ENCODE peak calls at places on chromosomes 2 and 18, in four cellular contexts. One of them, this sample, is unnamed.

GRCh38 chr2:47904903-47905453 is 1.3 kb downstream of the FBXO11 start:
- DNase-seq in psoas muscle: peak; percentile 66
- DNase-seq in testis: peak; percentile 58
- DNase-seq in SJSA1: peak; percentile 39
- DNase-seq in this sample: peak; percentile 43

GRCh38 chr18:66510357-66511027 is 93.4 kb downstream of the CDH19 start:
- DNase-seq in psoas muscle: no peak
- DNase-seq in testis: no peak
- DNase-seq in SJSA1: no peak
- DNase-seq in this sample: no peak

GRCh38 chr2:229695971-229696370 is 18.4 kb downstream of the DNER start:
- DNase-seq in psoas muscle: no peak
- DNase-seq in testis: no peak
- DNase-seq in SJSA1: no peak
- DNase-seq in this sample: no peak

GRCh38 chr2:128271186-128271890 is 47.3 kb downstream of the HS6ST1 start:
- DNase-seq in psoas muscle: peak; percentile 35
- DNase-seq in testis: no peak
- DNase-seq in SJSA1: no peak
- DNase-seq in this sample: no peak

GRCh38 chr2:208047840-208048239 is 22.5 kb upstream of the PLEKHM3 start:
- DNase-seq in psoas muscle: no peak
- DNase-seq in testis: no peak
- DNase-seq in SJSA1: no peak
- DNase-seq in this sample: peak; percentile 62

GRCh38 chr2:152682663-152683062 is 34.6 kb downstream of the PRPF40A start:
- DNase-seq in psoas muscle: no peak
- DNase-seq in testis: no peak
- DNase-seq in SJSA1: no peak
- DNase-seq in this sample: no peak

GRCh38 chr2:215744514-215744913 is 268.8 kb downstream of the MREG start:
- DNase-seq in psoas muscle: no peak
- DNase-seq in testis: no peak
- DNase-seq in SJSA1: no peak
- DNase-seq in this sample: no peak

GRCh38 chr2:26001743-26002341 is 19.5 kb upstream of the KIF3C start:
- DNase-seq in psoas muscle: peak; percentile 78
- DNase-seq in testis: peak; percentile 83
- DNase-seq in SJSA1: no peak
- DNase-seq in this sample: peak; percentile 60

GRCh38 chr2:240355001-240355891 is 80.2 kb upstream of the GPC1 start:
- DNase-seq in psoas muscle: no peak
- DNase-seq in testis: no peak
- DNase-seq in SJSA1: no peak
- DNase-seq in this sample: no peak

GRCh38 chr2:54088191-54088634 is 27.2 kb upstream of the ACYP2 start:
- DNase-seq in psoas muscle: no peak
- DNase-seq in testis: no peak
- DNase-seq in SJSA1: no peak
- DNase-seq in this sample: no peak

GRCh38 chr2:73265298-73266060 is 18.8 kb downstream of the FBXO41 start:
- DNase-seq in psoas muscle: no peak
- DNase-seq in testis: no peak
- DNase-seq in SJSA1: no peak
- DNase-seq in this sample: no peak

GRCh38 chr2:176100547-176101140 is 1.0 kb downstream of the HOXD12 start:
- DNase-seq in psoas muscle: no peak
- DNase-seq in testis: no peak
- DNase-seq in SJSA1: no peak
- DNase-seq in this sample: peak; percentile 12

DNA sequence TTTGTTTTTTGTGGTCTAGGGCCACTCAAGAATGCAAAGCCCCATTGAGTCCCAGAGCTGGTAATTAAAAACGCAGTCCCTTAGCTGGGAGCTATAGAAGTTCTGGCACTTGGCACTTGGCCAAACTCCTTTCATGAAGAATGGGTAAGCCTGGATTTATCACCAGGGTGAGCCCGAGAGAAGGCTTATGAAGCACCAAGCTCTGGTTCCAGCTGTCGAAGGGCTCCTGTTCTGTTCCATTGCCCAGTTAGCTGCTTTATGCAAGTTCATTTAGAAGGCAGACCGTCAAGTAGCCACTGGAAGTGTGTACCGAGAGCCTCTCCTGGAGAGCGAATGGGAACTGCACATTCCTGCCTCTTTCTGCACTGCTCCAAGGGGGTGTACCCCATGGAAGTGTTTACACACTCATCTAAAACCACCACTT is 14.2 kb downstream of the ECEL1 start:
- DNase-seq in psoas muscle: no peak
- DNase-seq in testis: no peak
- DNase-seq in SJSA1: no peak
- DNase-seq in this sample: no peak
- H3K27me3 ChIP-seq in psoas muscle: no peaks in the 10 kb centered on the region
- H3K27me3 ChIP-seq in testis: no peaks in the 10 kb centered on the region
- H3K27me3 ChIP-seq in SJSA1: peaks cover 37% of the 10 kb centered on the region
- H3K27me3 ChIP-seq in this sample: no peaks in the 10 kb centered on the region

GRCh38 chr18:45325791-45326190 is 289.5 kb upstream of the SLC14A2 start:
- DNase-seq in psoas muscle: no peak
- DNase-seq in testis: no peak
- DNase-seq in SJSA1: no peak
- DNase-seq in this sample: no peak
- H3K27me3 ChIP-seq in psoas muscle: no peaks in the 10 kb centered on the region
- H3K27me3 ChIP-seq in testis: no peaks in the 10 kb centered on the region
- H3K27me3 ChIP-seq in SJSA1: peaks cover 3% of the 10 kb centered on the region
- H3K27me3 ChIP-seq in this sample: no peaks in the 10 kb centered on the region

GRCh38 chr2:85789271-85789670 is 35.5 kb downstream of the ATOH8 start:
- DNase-seq in psoas muscle: peak; percentile 15
- DNase-seq in testis: no peak
- DNase-seq in SJSA1: no peak
- DNase-seq in this sample: no peak

GRCh38 chr2:85788603-85789002 is 34.8 kb downstream of the ATOH8 start:
- DNase-seq in psoas muscle: peak; percentile 45
- DNase-seq in testis: no peak
- DNase-seq in SJSA1: no peak
- DNase-seq in this sample: no peak

GRCh38 chr2:85791704-85792565 is 38.1 kb downstream of the ATOH8 start:
- DNase-seq in psoas muscle: no peak
- DNase-seq in testis: peak; percentile 41
- DNase-seq in SJSA1: no peak
- DNase-seq in this sample: no peak

GRCh38 chr2:85790032-85790431 is 36.2 kb downstream of the ATOH8 start:
- DNase-seq in psoas muscle: no peak
- DNase-seq in testis: no peak
- DNase-seq in SJSA1: no peak
- DNase-seq in this sample: no peak

DNA sequence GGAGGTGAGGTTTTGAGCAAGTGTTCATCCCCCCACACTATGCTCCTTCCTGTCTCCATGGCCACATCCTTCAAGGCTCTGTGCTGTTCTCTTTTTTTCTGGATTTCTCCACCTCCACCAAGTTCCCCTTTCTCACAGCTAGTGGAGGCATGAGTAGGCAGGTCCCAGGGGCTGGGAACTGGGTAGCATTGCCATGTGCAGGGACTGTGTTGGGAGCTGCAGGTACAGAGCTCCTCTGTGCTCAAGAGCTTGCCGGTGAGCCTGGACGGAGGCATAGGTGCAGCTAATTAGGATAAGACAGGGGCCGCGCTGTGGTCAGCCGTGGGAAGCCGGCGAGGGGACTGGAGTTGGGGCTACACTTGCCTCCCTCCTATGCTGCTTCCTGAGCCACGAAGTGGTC is 36.7 kb downstream of the ATOH8 start:
- DNase-seq in psoas muscle: no peak
- DNase-seq in testis: no peak
- DNase-seq in SJSA1: no peak
- DNase-seq in this sample: no peak
- H3K27me3 ChIP-seq in psoas muscle: no peaks in the 10 kb centered on the region
- H3K27me3 ChIP-seq in testis: no peaks in the 10 kb centered on the region
- H3K27me3 ChIP-seq in SJSA1: no peaks in the 10 kb centered on the region
- H3K27me3 ChIP-seq in this sample: no peaks in the 10 kb centered on the region

GRCh38 chr2:233130024-233130423 is 69.9 kb downstream of the INPP5D start:
- DNase-seq in psoas muscle: no peak
- DNase-seq in testis: no peak
- DNase-seq in SJSA1: no peak
- DNase-seq in this sample: no peak
- H3K27me3 ChIP-seq in psoas muscle: no peaks in the 10 kb centered on the region
- H3K27me3 ChIP-seq in testis: no peaks in the 10 kb centered on the region
- H3K27me3 ChIP-seq in SJSA1: no peaks in the 10 kb centered on the region
- H3K27me3 ChIP-seq in this sample: no peaks in the 10 kb centered on the region

GRCh38 chr2:197804758-197805597 is 585 bp downstream of the PLCL1 start:
- DNase-seq in psoas muscle: peak; percentile 62
- DNase-seq in testis: peak; percentile 42
- DNase-seq in SJSA1: peak; percentile 34
- DNase-seq in this sample: peak; percentile 29
- H3K27me3 ChIP-seq in psoas muscle: no peaks in the 10 kb centered on the region
- H3K27me3 ChIP-seq in testis: no peaks in the 10 kb centered on the region
- H3K27me3 ChIP-seq in SJSA1: peaks cover 64% of the 10 kb centered on the region
- H3K27me3 ChIP-seq in this sample: peaks cover 9% of the 10 kb centered on the region